ENCODE peak calls at places on chromosomes 13 and 19, in eight cellular contexts. Y, J, A, O, N, L, E and C are unnamed samples.

GRCh38 chr13:20877902-20878301 is 24.6 kb downstream of the XPO4 start:
- DNase-seq in Y (no peak), J (no peak), A (no peak), O (no peak), N (no peak), L (no peak), E (no peak), C (no peak)

GRCh38 chr19:9793051-9793591 is 24.6 kb upstream of the ZNF846 start:
- DNase-seq in Y (peak), J (peak), A (peak), O (no peak), N (peak), L (peak), E (no peak), C (peak)

GRCh38 chr13:98033277-98034247 is 80.1 kb downstream of the IPO5 start:
- DNase-seq in Y (no peak), J (no peak), A (no peak), O (peak), N (peak), L (peak), E (no peak), C (no peak)

GRCh38 chr13:21733475-21734311 is 62.8 kb downstream of the FGF9 start:
- DNase-seq in Y (no peak), J (no peak), A (no peak), O (no peak), N (no peak), L (no peak), E (no peak), C (no peak)

GRCh38 chr19:30353394-30353793 is 18.8 kb upstream of the ZNF536 start:
- DNase-seq in Y (no peak), J (no peak), A (no peak), O (no peak), N (no peak), L (no peak), E (no peak), C (no peak)

GRCh38 chr13:105035092-105035491 is 1500.4 kb downstream of the EFNB2 start:
- DNase-seq in Y (no peak), J (no peak), A (no peak), O (no peak), N (no peak), L (no peak), E (no peak), C (no peak)

GRCh38 chr19:38869836-38870607 is 8.1 kb downstream of the RINL start:
- DNase-seq in Y (peak), J (peak), A (peak), O (peak), N (peak), L (peak), E (no peak), C (peak)

GRCh38 chr13:72458701-72459100 is 268.7 kb downstream of the MZT1 start:
- DNase-seq in Y (no peak), J (no peak), A (no peak), O (no peak), N (peak), L (no peak), E (no peak), C (no peak)

GRCh38 chr19:42396248-42396541 is 6.1 kb upstream of the CNFN start:
- DNase-seq in Y (no peak), J (no peak), A (no peak), O (no peak), N (no peak), L (no peak), E (no peak), C (no peak)